ENCODE peak calls at places on chromosomes 2 and 18, in nine cellular contexts. K is cardiac fibroblast, S is upper lobe of right lung, J is lower leg skin, O is Calu3, I is psoas muscle, H is GM12878, Z is left lung, Y is endothelial cell. D is an unnamed sample.
A peak's percentile ranks its signal among the peaks of the same experiment; 100 is the strongest.

GRCh38 chr18:34039194-34039593 is 185.5 kb downstream of the NOL4 start:
- DNase-seq in K (no peak), I (no peak), O (no peak), Z (no peak), J (no peak), H (peak; percentile 21), S (no peak), Y (no peak), D (no peak)

GRCh38 chr18:48852292-48852691 is 98.5 kb downstream of the SMAD7 start:
- DNase-seq in Y (no peak), O (no peak), I (no peak), K (peak; percentile 57), Z (no peak), S (no peak), J (no peak), H (no peak), D (no peak)

GRCh38 chr2:230953843-230954242 is 28.8 kb upstream of the GPR55 start:
- DNase-seq in Z (no peak), I (no peak), S (no peak), H (no peak), Y (no peak), J (no peak), K (no peak), O (no peak), D (no peak)

GRCh38 chr18:3180325-3180724 is 39.4 kb downstream of the MYOM1 start:
- DNase-seq in Z (no peak), S (no peak), J (no peak), Y (no peak), K (peak; percentile 34), O (no peak), H (no peak), I (no peak), D (no peak)

GRCh38 chr2:14634885-14635871 is 2.7 kb downstream of the LRATD1 start:
- DNase-seq in Y (peak; percentile 76), Z (peak; percentile 90), J (peak; percentile 56), H (no peak), K (peak; percentile 48), O (peak; percentile 90), I (peak; percentile 62), S (peak; percentile 85), D (no peak)

GRCh38 chr2:165584126-165584525 is 114.6 kb downstream of the CSRNP3 start:
- DNase-seq in Z (no peak), Y (no peak), O (no peak), I (no peak), S (no peak), J (no peak), H (no peak), K (no peak), D (no peak)

GRCh38 chr18:31512203-31512764 is 14.3 kb downstream of the DSG2 start:
- DNase-seq in I (no peak), Z (no peak), S (no peak), K (peak; percentile 77), O (peak; percentile 89), J (no peak), H (no peak), Y (no peak), D (peak; percentile 16)

GRCh38 chr18:8406486-8407250 is 202.6 kb upstream of the RAB12 start:
- DNase-seq in J (no peak), S (no peak), I (no peak), Z (no peak), K (peak; percentile 13), Y (no peak), O (no peak), H (no peak), D (no peak)

GRCh38 chr18:24023185-24023814 is 8.7 kb downstream of the TTC39C start:
- DNase-seq in Y (peak; percentile 11), K (no peak), I (no peak), O (peak; percentile 49), S (no peak), H (no peak), Z (no peak), J (peak; percentile 45), D (no peak)

GRCh38 chr2:119760876-119761275 is 1.2 kb downstream of the PTPN4 start:
- DNase-seq in Z (no peak), J (no peak), Y (no peak), H (no peak), I (no peak), O (no peak), S (no peak), K (peak; percentile 57), D (no peak)

GRCh38 chr2:215542690-215543089 is 106.8 kb upstream of the FN1 start:
- DNase-seq in Z (no peak), S (no peak), Y (no peak), I (no peak), O (no peak), K (peak; percentile 56), J (no peak), H (no peak), D (no peak)

GRCh38 chr2:120817136-120817955 is 81.7 kb downstream of the GLI2 start:
- DNase-seq in Z (peak; percentile 76), J (no peak), O (no peak), H (no peak), K (no peak), S (no peak), I (no peak), Y (no peak), D (no peak)
- TF ChIP-seq CTCF in Z (no peak), J (no peak), O (no peak), H (no peak), K (no peak), S (no peak), I (no peak), Y (no peak), D (no peak)

DNA sequence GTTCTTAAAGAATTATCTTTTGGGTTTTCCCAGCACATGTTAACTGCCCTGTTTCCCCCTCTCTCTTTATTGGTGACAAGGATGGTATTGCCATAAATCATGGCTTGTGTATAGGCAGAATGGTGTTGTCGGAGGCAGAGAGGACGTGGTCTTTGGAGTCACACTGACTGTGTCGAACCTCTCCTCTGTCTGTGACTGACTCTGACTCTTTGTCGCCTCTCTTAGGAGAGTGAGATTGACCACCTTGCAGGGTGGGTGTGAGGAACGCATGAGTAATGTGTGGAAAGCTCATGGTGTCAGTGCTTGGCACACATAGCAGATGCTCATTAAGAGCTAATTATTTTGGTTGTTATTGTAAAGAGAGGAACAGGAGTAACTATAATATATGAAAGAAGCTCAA is 145.6 kb downstream of the TTC27 start:
- DNase-seq in J (no peak), S (no peak), K (no peak), H (no peak), I (no peak), O (no peak), Y (no peak), Z (no peak), D (no peak)
- TF ChIP-seq CTCF in J (no peak), S (no peak), K (no peak), H (no peak), I (no peak), O (no peak), Y (no peak), Z (no peak), D (no peak)

GRCh38 chr2:172198361-172198760 is 95.7 kb upstream of the DLX2 start:
- DNase-seq in I (no peak), S (no peak), J (no peak), Z (no peak), Y (no peak), K (no peak), O (no peak), H (no peak), D (no peak)

GRCh38 chr2:172196768-172197322 is 94.1 kb upstream of the DLX2 start:
- DNase-seq in K (peak; percentile 57), J (peak; percentile 69), O (peak; percentile 26), Z (peak; percentile 80), Y (no peak), I (no peak), S (peak; percentile 68), H (no peak), D (no peak)

GRCh38 chr2:172198908-172199307 is 96.2 kb upstream of the DLX2 start:
- DNase-seq in O (no peak), S (no peak), J (no peak), H (no peak), K (no peak), I (no peak), Y (no peak), Z (no peak), D (no peak)

GRCh38 chr2:172195836-172196376 is 93.2 kb upstream of the DLX2 start:
- DNase-seq in O (no peak), H (no peak), Z (no peak), S (no peak), K (no peak), I (no peak), J (no peak), Y (no peak), D (no peak)

DNA sequence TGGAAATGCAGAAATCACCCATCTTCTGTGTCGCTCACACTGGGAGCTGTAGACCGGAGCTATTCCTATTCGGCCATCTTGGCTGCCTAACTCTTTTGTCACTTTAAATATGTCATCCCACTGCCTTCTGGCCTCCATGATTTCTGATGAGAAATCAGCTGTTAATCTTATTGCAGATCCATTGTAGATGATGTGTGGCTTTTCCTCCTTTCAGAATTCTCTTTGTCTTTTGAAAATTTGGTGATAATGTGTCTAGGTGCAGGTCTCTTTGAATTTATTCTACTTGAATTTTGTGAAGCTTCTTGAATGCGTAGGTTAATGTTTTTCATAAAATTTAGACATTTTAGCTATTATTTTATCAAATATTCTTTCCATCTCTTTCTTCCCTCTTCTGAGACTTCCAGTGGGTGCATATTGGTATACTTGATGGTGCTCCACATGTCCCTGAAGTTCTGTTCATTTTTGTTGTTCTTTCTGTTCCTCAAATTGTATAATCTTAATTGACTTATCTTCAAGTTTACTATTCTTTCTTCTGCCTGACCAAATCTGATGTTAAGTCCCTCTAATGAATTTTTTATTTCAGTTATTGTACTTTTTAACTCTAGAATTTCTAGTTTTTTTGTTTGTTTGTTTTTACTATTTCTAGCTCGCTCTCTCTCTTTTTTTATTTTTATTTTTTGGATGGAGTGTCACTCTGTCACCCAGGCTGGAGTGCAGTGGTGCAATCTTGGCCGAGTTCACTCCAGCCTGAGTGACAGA is 90.8 kb upstream of the DLX2 start:
- DNase-seq in J (no peak), O (no peak), Y (no peak), Z (no peak), H (no peak), I (no peak), S (no peak), K (no peak), D (no peak)
- TF ChIP-seq CTCF in J (no peak), O (no peak), Y (no peak), Z (no peak), H (no peak), I (no peak), S (no peak), K (no peak), D (no peak)

GRCh38 chr2:181655519-181655918 is 1.4 kb downstream of the CERKL start:
- DNase-seq in J (no peak), Z (no peak), S (no peak), I (no peak), O (no peak), Y (no peak), K (no peak), H (no peak), D (no peak)

GRCh38 chr2:181660181-181660580 is 3.3 kb upstream of the CERKL start:
- DNase-seq in J (no peak), O (no peak), H (no peak), K (no peak), I (no peak), Z (no peak), S (no peak), Y (no peak), D (no peak)

GRCh38 chr2:181658444-181658843 is 1.5 kb upstream of the CERKL start:
- DNase-seq in O (no peak), Y (no peak), Z (no peak), I (no peak), K (no peak), H (no peak), J (no peak), S (no peak), D (no peak)

GRCh38 chr2:181657379-181657778 is 474 bp upstream of the CERKL start:
- DNase-seq in I (no peak), O (no peak), J (no peak), Z (no peak), S (no peak), K (no peak), Y (no peak), H (no peak), D (no peak)

GRCh38 chr2:181656450-181657261 is at the start of gene CERKL:
- DNase-seq in K (peak; percentile 29), I (peak; percentile 17), S (peak; percentile 85), Y (peak; percentile 43), J (no peak), H (no peak), O (peak; percentile 83), Z (peak; percentile 88), D (no peak)
- TF ChIP-seq CTCF in K (no peak), I (no peak), S (peak; percentile 9), Y (no peak), J (no peak), H (no peak), O (no peak), Z (no peak), D (peak; percentile 17)

D was measured in BJ.